ENCODE peak calls at places on chromosomes 7 and 10, in nine cellular contexts. One of them, this sample, is unnamed.

GRCh38 chr10:98312816-98313215 is 44.8 kb upstream of the LOXL4 start:
- DNase-seq in SJSA1: no peak
- DNase-seq in A549: no peak
- DNase-seq in CD4-positive, alpha-beta memory T cell: no peak
- DNase-seq in osteoblast: no peak
- DNase-seq in transverse colon: no peak
- DNase-seq in SK-N-MC: no peak
- DNase-seq in hepatocyte: no peak
- DNase-seq in brain microvascular endothelial cell: no peak
- DNase-seq in this sample: no peak

GRCh38 chr10:130497056-130498010 is 361.1 kb downstream of the GLRX3 start:
- DNase-seq in SJSA1: peak; percentile 33
- DNase-seq in A549: no peak
- DNase-seq in CD4-positive, alpha-beta memory T cell: no peak
- DNase-seq in osteoblast: no peak
- DNase-seq in transverse colon: no peak
- DNase-seq in SK-N-MC: no peak
- DNase-seq in hepatocyte: no peak
- DNase-seq in brain microvascular endothelial cell: no peak
- DNase-seq in this sample: no peak

GRCh38 chr7:130221341-130221740 is 13.7 kb downstream of the SSMEM1 start:
- DNase-seq in SJSA1: no peak
- DNase-seq in A549: no peak
- DNase-seq in CD4-positive, alpha-beta memory T cell: no peak
- DNase-seq in osteoblast: peak; percentile 37
- DNase-seq in transverse colon: no peak
- DNase-seq in SK-N-MC: no peak
- DNase-seq in hepatocyte: no peak
- DNase-seq in brain microvascular endothelial cell: no peak
- DNase-seq in this sample: no peak

GRCh38 chr7:127914693-127915092 is 116.5 kb downstream of the LRRC4 start:
- DNase-seq in SJSA1: no peak
- DNase-seq in A549: no peak
- DNase-seq in CD4-positive, alpha-beta memory T cell: no peak
- DNase-seq in osteoblast: no peak
- DNase-seq in transverse colon: no peak
- DNase-seq in SK-N-MC: no peak
- DNase-seq in hepatocyte: no peak
- DNase-seq in brain microvascular endothelial cell: no peak
- DNase-seq in this sample: no peak

GRCh38 chr7:69365588-69366241 is 232.6 kb upstream of the AUTS2 start:
- DNase-seq in SJSA1: no peak
- DNase-seq in A549: peak; percentile 77
- DNase-seq in CD4-positive, alpha-beta memory T cell: no peak
- DNase-seq in osteoblast: no peak
- DNase-seq in transverse colon: no peak
- DNase-seq in SK-N-MC: no peak
- DNase-seq in hepatocyte: peak; percentile 61
- DNase-seq in brain microvascular endothelial cell: no peak
- DNase-seq in this sample: no peak

GRCh38 chr7:84193787-84194186 is 802 bp downstream of the SEMA3A start:
- DNase-seq in SJSA1: no peak
- DNase-seq in A549: no peak
- DNase-seq in CD4-positive, alpha-beta memory T cell: no peak
- DNase-seq in osteoblast: no peak
- DNase-seq in transverse colon: no peak
- DNase-seq in SK-N-MC: no peak
- DNase-seq in hepatocyte: no peak
- DNase-seq in brain microvascular endothelial cell: no peak
- DNase-seq in this sample: no peak

GRCh38 chr7:123367508-123368122 is 166.8 kb downstream of the IQUB start:
- DNase-seq in SJSA1: no peak
- DNase-seq in A549: peak; percentile 46
- DNase-seq in CD4-positive, alpha-beta memory T cell: no peak
- DNase-seq in osteoblast: no peak
- DNase-seq in transverse colon: no peak
- DNase-seq in SK-N-MC: no peak
- DNase-seq in hepatocyte: peak; percentile 69
- DNase-seq in brain microvascular endothelial cell: peak; percentile 20
- DNase-seq in this sample: peak; percentile 25

GRCh38 chr10:104735036-104735435 is 93.9 kb downstream of the SORCS3 start:
- DNase-seq in SJSA1: no peak
- DNase-seq in A549: no peak
- DNase-seq in CD4-positive, alpha-beta memory T cell: no peak
- DNase-seq in osteoblast: no peak
- DNase-seq in transverse colon: no peak
- DNase-seq in SK-N-MC: no peak
- DNase-seq in hepatocyte: no peak
- DNase-seq in brain microvascular endothelial cell: no peak
- DNase-seq in this sample: no peak

GRCh38 chr7:1883834-1884582 is 213.9 kb downstream of the ELFN1 start:
- DNase-seq in SJSA1: no peak
- DNase-seq in A549: peak; percentile 13
- DNase-seq in CD4-positive, alpha-beta memory T cell: no peak
- DNase-seq in osteoblast: peak; percentile 58
- DNase-seq in transverse colon: no peak
- DNase-seq in SK-N-MC: no peak
- DNase-seq in hepatocyte: no peak
- DNase-seq in brain microvascular endothelial cell: no peak
- DNase-seq in this sample: no peak

GRCh38 chr10:62021116-62021515 is 119.6 kb downstream of the ARID5B start:
- DNase-seq in SJSA1: no peak
- DNase-seq in A549: no peak
- DNase-seq in CD4-positive, alpha-beta memory T cell: no peak
- DNase-seq in osteoblast: no peak
- DNase-seq in transverse colon: no peak
- DNase-seq in SK-N-MC: no peak
- DNase-seq in hepatocyte: no peak
- DNase-seq in brain microvascular endothelial cell: no peak
- DNase-seq in this sample: no peak

GRCh38 chr10:62019685-62020361 is 118.3 kb downstream of the ARID5B start:
- DNase-seq in SJSA1: no peak
- DNase-seq in A549: no peak
- DNase-seq in CD4-positive, alpha-beta memory T cell: no peak
- DNase-seq in osteoblast: no peak
- DNase-seq in transverse colon: no peak
- DNase-seq in SK-N-MC: no peak
- DNase-seq in hepatocyte: no peak
- DNase-seq in brain microvascular endothelial cell: no peak
- DNase-seq in this sample: no peak

GRCh38 chr10:62021978-62022802 is 120.7 kb downstream of the ARID5B start:
- DNase-seq in SJSA1: no peak
- DNase-seq in A549: no peak
- DNase-seq in CD4-positive, alpha-beta memory T cell: no peak
- DNase-seq in osteoblast: no peak
- DNase-seq in transverse colon: no peak
- DNase-seq in SK-N-MC: no peak
- DNase-seq in hepatocyte: no peak
- DNase-seq in brain microvascular endothelial cell: no peak
- DNase-seq in this sample: no peak

GRCh38 chr10:62019013-62019684 is 117.7 kb downstream of the ARID5B start:
- DNase-seq in SJSA1: peak; percentile 48
- DNase-seq in A549: no peak
- DNase-seq in CD4-positive, alpha-beta memory T cell: no peak
- DNase-seq in osteoblast: no peak
- DNase-seq in transverse colon: no peak
- DNase-seq in SK-N-MC: no peak
- DNase-seq in hepatocyte: no peak
- DNase-seq in brain microvascular endothelial cell: no peak
- DNase-seq in this sample: no peak

GRCh38 chr10:62020362-62020730 is 118.8 kb downstream of the ARID5B start:
- DNase-seq in SJSA1: no peak
- DNase-seq in A549: no peak
- DNase-seq in CD4-positive, alpha-beta memory T cell: no peak
- DNase-seq in osteoblast: no peak
- DNase-seq in transverse colon: no peak
- DNase-seq in SK-N-MC: no peak
- DNase-seq in hepatocyte: no peak
- DNase-seq in brain microvascular endothelial cell: no peak
- DNase-seq in this sample: no peak
- H3K4me3 ChIP-seq in SJSA1: no peak overlapping the region
- H3K4me3 ChIP-seq in A549: no peak overlapping the region
- H3K4me3 ChIP-seq in CD4-positive, alpha-beta memory T cell: no peak overlapping the region
- H3K4me3 ChIP-seq in osteoblast: no peak overlapping the region
- H3K4me3 ChIP-seq in transverse colon: no peak overlapping the region
- H3K4me3 ChIP-seq in SK-N-MC: peak overlapping the region; percentile 59
- H3K4me3 ChIP-seq in hepatocyte: no peak overlapping the region
- H3K4me3 ChIP-seq in brain microvascular endothelial cell: no peak overlapping the region
- H3K4me3 ChIP-seq in this sample: no peak overlapping the region

GRCh38 chr10:102122450-102122849 is 2.3 kb upstream of the LDB1 start:
- DNase-seq in SJSA1: no peak
- DNase-seq in A549: no peak
- DNase-seq in CD4-positive, alpha-beta memory T cell: no peak
- DNase-seq in osteoblast: peak; percentile 85
- DNase-seq in transverse colon: no peak
- DNase-seq in SK-N-MC: no peak
- DNase-seq in hepatocyte: no peak
- DNase-seq in brain microvascular endothelial cell: no peak
- DNase-seq in this sample: no peak
- H3K4me3 ChIP-seq in SJSA1: no peak overlapping the region
- H3K4me3 ChIP-seq in A549: no peak overlapping the region
- H3K4me3 ChIP-seq in CD4-positive, alpha-beta memory T cell: no peak overlapping the region
- H3K4me3 ChIP-seq in osteoblast: no peak overlapping the region
- H3K4me3 ChIP-seq in transverse colon: no peak overlapping the region
- H3K4me3 ChIP-seq in SK-N-MC: no peak overlapping the region
- H3K4me3 ChIP-seq in hepatocyte: no peak overlapping the region
- H3K4me3 ChIP-seq in brain microvascular endothelial cell: no peak overlapping the region
- H3K4me3 ChIP-seq in this sample: no peak overlapping the region

DNA sequence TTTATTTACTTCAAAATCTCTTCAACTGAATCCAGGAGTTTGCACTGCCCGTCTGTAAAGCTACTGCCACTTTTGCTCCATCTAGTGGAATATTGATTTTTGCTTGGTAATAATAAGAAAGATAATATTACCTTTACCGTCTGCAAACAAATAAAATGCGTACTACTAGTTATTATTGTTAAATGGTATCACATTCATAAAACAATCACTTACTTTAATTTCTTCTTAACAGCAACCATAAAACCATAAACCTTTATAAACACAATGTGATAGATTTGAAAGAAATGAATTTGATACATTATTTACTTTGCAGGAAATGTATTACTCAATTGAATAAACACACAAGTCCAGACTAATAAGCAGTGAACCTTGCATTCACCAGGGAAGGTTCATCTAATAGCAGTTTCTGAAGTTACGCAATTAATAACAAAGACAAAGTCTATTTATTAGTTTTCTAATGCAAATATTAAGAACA is 6.4 kb downstream of the AGMO start:
- DNase-seq in SJSA1: no peak
- DNase-seq in A549: peak; percentile 52
- DNase-seq in CD4-positive, alpha-beta memory T cell: no peak
- DNase-seq in osteoblast: no peak
- DNase-seq in transverse colon: no peak
- DNase-seq in SK-N-MC: no peak
- DNase-seq in hepatocyte: peak; percentile 20
- DNase-seq in brain microvascular endothelial cell: peak; percentile 24
- DNase-seq in this sample: no peak
- H3K4me3 ChIP-seq in SJSA1: no peak overlapping the region
- H3K4me3 ChIP-seq in A549: no peak overlapping the region
- H3K4me3 ChIP-seq in CD4-positive, alpha-beta memory T cell: no peak overlapping the region
- H3K4me3 ChIP-seq in osteoblast: no peak overlapping the region
- H3K4me3 ChIP-seq in transverse colon: no peak overlapping the region
- H3K4me3 ChIP-seq in SK-N-MC: no peak overlapping the region
- H3K4me3 ChIP-seq in hepatocyte: no peak overlapping the region
- H3K4me3 ChIP-seq in brain microvascular endothelial cell: no peak overlapping the region
- H3K4me3 ChIP-seq in this sample: no peak overlapping the region

GRCh38 chr10:73094249-73094850 is 2.3 kb downstream of the P4HA1 start:
- DNase-seq in SJSA1: no peak
- DNase-seq in A549: peak; percentile 35
- DNase-seq in CD4-positive, alpha-beta memory T cell: no peak
- DNase-seq in osteoblast: no peak
- DNase-seq in transverse colon: no peak
- DNase-seq in SK-N-MC: no peak
- DNase-seq in hepatocyte: peak; percentile 15
- DNase-seq in brain microvascular endothelial cell: no peak
- DNase-seq in this sample: no peak
- H3K4me3 ChIP-seq in SJSA1: peak overlapping the region; percentile 65
- H3K4me3 ChIP-seq in A549: peak overlapping the region; percentile 75
- H3K4me3 ChIP-seq in CD4-positive, alpha-beta memory T cell: no peak overlapping the region
- H3K4me3 ChIP-seq in osteoblast: peak overlapping the region; percentile 86
- H3K4me3 ChIP-seq in transverse colon: peak overlapping the region; percentile 96
- H3K4me3 ChIP-seq in SK-N-MC: peak overlapping the region; percentile 83
- H3K4me3 ChIP-seq in hepatocyte: peak overlapping the region; percentile 60
- H3K4me3 ChIP-seq in brain microvascular endothelial cell: peak overlapping the region; percentile 97
- H3K4me3 ChIP-seq in this sample: peak overlapping the region; percentile 91

GRCh38 chr7:100721505-100721812 is 1.2 kb downstream of the EPO start:
- DNase-seq in SJSA1: no peak
- DNase-seq in A549: no peak
- DNase-seq in CD4-positive, alpha-beta memory T cell: no peak
- DNase-seq in osteoblast: no peak
- DNase-seq in transverse colon: no peak
- DNase-seq in SK-N-MC: no peak
- DNase-seq in hepatocyte: no peak
- DNase-seq in brain microvascular endothelial cell: no peak
- DNase-seq in this sample: no peak
- H3K4me3 ChIP-seq in SJSA1: no peak overlapping the region
- H3K4me3 ChIP-seq in A549: no peak overlapping the region
- H3K4me3 ChIP-seq in CD4-positive, alpha-beta memory T cell: no peak overlapping the region
- H3K4me3 ChIP-seq in osteoblast: no peak overlapping the region
- H3K4me3 ChIP-seq in transverse colon: no peak overlapping the region
- H3K4me3 ChIP-seq in SK-N-MC: no peak overlapping the region
- H3K4me3 ChIP-seq in hepatocyte: no peak overlapping the region
- H3K4me3 ChIP-seq in brain microvascular endothelial cell: no peak overlapping the region
- H3K4me3 ChIP-seq in this sample: no peak overlapping the region